ENCODE peak calls at places on chromosome 21, in seven cellular contexts. J, O, S, L, Q, M and B are unnamed samples.

GRCh38 chr21:33198346-33199135 is 31.2 kb upstream of the IFNAR2 start:
- DNase-seq in J (no peak), O (no peak), S (no peak), L (no peak), Q (no peak), M (no peak), B (peak)

GRCh38 chr21:29342394-29342957 is 43.8 kb downstream of the BACH1 start:
- DNase-seq in J (no peak), O (peak), S (no peak), L (peak), Q (no peak), M (peak), B (peak)

GRCh38 chr21:44497641-44498243 is 42.3 kb downstream of the KRTAP10-1 start:
- DNase-seq in J (peak), O (no peak), S (no peak), L (no peak), Q (peak), M (no peak), B (no peak)

GRCh38 chr21:34945288-34945687 is 103.8 kb downstream of the RUNX1 start:
- DNase-seq in J (no peak), O (no peak), S (no peak), L (no peak), Q (no peak), M (no peak), B (no peak)

GRCh38 chr21:19440792-19441494 is 1037.4 kb upstream of the TMPRSS15 start:
- DNase-seq in J (peak), O (no peak), S (no peak), L (no peak), Q (no peak), M (no peak), B (no peak)

GRCh38 chr21:44059710-44060109 is 47.5 kb upstream of the PWP2 start:
- DNase-seq in J (no peak), O (no peak), S (no peak), L (no peak), Q (peak), M (no peak), B (no peak)

GRCh38 chr21:25733859-25734653 is 648 bp downstream of the ATP5PF start:
- DNase-seq in J (peak), O (peak), S (peak), L (no peak), Q (no peak), M (no peak), B (peak)

GRCh38 chr21:45029298-45029967 is 44.9 kb upstream of the ADARB1 start:
- DNase-seq in J (peak), O (no peak), S (no peak), L (no peak), Q (peak), M (no peak), B (no peak)

GRCh38 chr21:33169360-33169759 is 60.4 kb upstream of the IFNAR2 start:
- DNase-seq in J (no peak), O (no peak), S (no peak), L (no peak), Q (no peak), M (no peak), B (no peak)

GRCh38 chr21:36079010-36079649 is 9.3 kb downstream of the CBR1 start:
- DNase-seq in J (no peak), O (peak), S (no peak), L (no peak), Q (no peak), M (peak), B (no peak)

GRCh38 chr21:16597768-16598167 is 868.0 kb downstream of the USP25 start:
- DNase-seq in J (no peak), O (no peak), S (no peak), L (no peak), Q (no peak), M (no peak), B (no peak)

GRCh38 chr21:37186983-37187382 is 80.2 kb downstream of the VPS26C start:
- DNase-seq in J (no peak), O (no peak), S (no peak), L (no peak), Q (no peak), M (no peak), B (no peak)

GRCh38 chr21:45340515-45340914 is 52.8 kb upstream of the POFUT2 start:
- DNase-seq in J (no peak), O (no peak), S (no peak), L (no peak), Q (no peak), M (peak), B (no peak)

GRCh38 chr21:43333301-43334062 is 93.4 kb downstream of the SIK1 start:
- DNase-seq in J (no peak), O (peak), S (no peak), L (no peak), Q (peak), M (peak), B (peak)

GRCh38 chr21:16198546-16198945 is 468.8 kb downstream of the USP25 start:
- DNase-seq in J (no peak), O (no peak), S (no peak), L (no peak), Q (no peak), M (no peak), B (no peak)